ENCODE peak calls at places on chromosomes 3 and 15, in five cellular contexts. J is stomach, U is AG04450, F is brain microvascular endothelial cell, K is right atrium auricular region. W is an unnamed sample.
A peak's percentile ranks its signal among the peaks of the same experiment; 100 is the strongest.

GRCh38 chr3:22685598-22685997 is 517.5 kb upstream of the UBE2E2 start:
- DNase-seq in F (peak; percentile 35), K (no peak), U (no peak), J (no peak), W (peak; percentile 23)

GRCh38 chr3:76171647-76172046 is 386.3 kb upstream of the ZNF717 start:
- DNase-seq in K (no peak), U (no peak), F (no peak), J (no peak), W (no peak)

GRCh38 chr15:57506422-57506821 is 85.3 kb upstream of the MYZAP start:
- DNase-seq in U (no peak), J (no peak), K (no peak), F (no peak), W (no peak)

GRCh38 chr3:73729969-73730440 is 105.3 kb upstream of the PDZRN3 start:
- DNase-seq in J (peak; percentile 33), K (no peak), F (no peak), U (no peak), W (no peak)

GRCh38 chr3:128079823-128080222 is 27.6 kb downstream of the SEC61A1 start:
- DNase-seq in K (no peak), J (no peak), U (no peak), F (no peak), W (no peak)

GRCh38 chr15:57150066-57150865 is 226.0 kb upstream of the CGNL1 start:
- DNase-seq in K (no peak), U (no peak), F (no peak), J (no peak), W (no peak)

GRCh38 chr15:64837502-64837901 is 4.2 kb upstream of the PLEKHO2 start:
- DNase-seq in F (no peak), J (no peak), U (no peak), K (no peak), W (no peak)

GRCh38 chr15:89799925-89800500 is 14.6 kb downstream of the ANPEP start:
- DNase-seq in K (no peak), F (no peak), J (no peak), U (no peak), W (no peak)

GRCh38 chr15:40054746-40055575 is 16.0 kb upstream of the SRP14 start:
- DNase-seq in J (peak; percentile 84), K (peak; percentile 57), F (no peak), U (no peak), W (no peak)

GRCh38 chr3:157606392-157607197 is 103.4 kb upstream of the VEPH1 start:
- DNase-seq in J (peak; percentile 60), K (peak; percentile 71), F (peak; percentile 69), U (peak; percentile 39), W (peak; percentile 89)

GRCh38 chr3:118550122-118550521 is 484.5 kb downstream of the IGSF11 start:
- DNase-seq in J (no peak), K (no peak), F (no peak), U (no peak), W (no peak)